ENCODE peak calls at places on chromosomes 12 and 14, in eight cellular contexts. E is stimulated activated CD8-positive, alpha-beta memory T cell treated with anti-CD3 and anti-CD28 coated beads, Interleukin-4, amount 100 ng/mL, for 1 hour; X is cardiac fibroblast; B is breast epithelium; R is activated gamma-delta T cell treated with Interleukin-2 at 50 U/mL for 16 hours; J is RPMI7951; V is HCT116; F is endothelial cell. K is an unnamed sample.

GRCh38 chr12:47752121-47752520 is 6.6 kb downstream of the RAPGEF3 start:
- DNase-seq in E (no peak), F (no peak), R (no peak), J (no peak), X (no peak), B (no peak), V (no peak), K (no peak)

GRCh38 chr12:43315961-43316360 is 236.0 kb downstream of the ADAMTS20 start:
- DNase-seq in E (no peak), F (no peak), V (no peak), B (no peak), J (no peak), X (no peak), R (no peak), K (no peak)

GRCh38 chr14:100623961-100624360 is 36.7 kb upstream of the BEGAIN start:
- DNase-seq in J (no peak), F (no peak), E (no peak), X (no peak), B (no peak), V (no peak), R (no peak), K (no peak)

GRCh38 chr12:82019533-82019932 is 260.4 kb upstream of the PPFIA2 start:
- DNase-seq in R (no peak), J (no peak), V (no peak), X (peak), F (no peak), B (no peak), E (no peak), K (no peak)

GRCh38 chr12:124782132-124782531 is 81.5 kb downstream of the SCARB1 start:
- DNase-seq in B (no peak), V (no peak), R (no peak), X (no peak), E (no peak), J (no peak), F (no peak), K (no peak)

GRCh38 chr12:89525002-89525823 is 617 bp upstream of the GALNT4 start:
- DNase-seq in F (peak), V (no peak), J (peak), E (peak), B (no peak), R (peak), X (no peak), K (no peak)

GRCh38 chr12:473863-474577 is 14.3 kb downstream of the B4GALNT3 start:
- DNase-seq in X (no peak), V (no peak), E (no peak), F (no peak), J (peak), R (no peak), B (no peak), K (no peak)

GRCh38 chr14:63650336-63650952 is 8.8 kb upstream of the WDR89 start:
- DNase-seq in B (no peak), J (no peak), X (peak), R (peak), E (no peak), V (no peak), F (no peak), K (no peak)

GRCh38 chr12:50024804-50025186 is 499 bp downstream of the RACGAP1 start:
- DNase-seq in E (no peak), V (no peak), R (no peak), J (peak), X (no peak), F (no peak), B (no peak), K (no peak)

GRCh38 chr12:29681996-29682534 is 101.7 kb downstream of the TMTC1 start:
- DNase-seq in F (no peak), X (no peak), V (no peak), E (no peak), J (no peak), R (no peak), B (no peak), K (no peak)

GRCh38 chr12:124599074-124599999 is 31.9 kb upstream of the NCOR2 start:
- DNase-seq in J (peak), E (no peak), R (no peak), V (no peak), B (no peak), F (no peak), X (peak), K (no peak)

GRCh38 chr12:8695116-8695515 is 2.7 kb upstream of the RIMKLB start:
- DNase-seq in V (no peak), B (no peak), F (no peak), X (no peak), J (no peak), R (no peak), E (no peak), K (no peak)

GRCh38 chr12:58818546-58818945 is 101.8 kb downstream of the LRIG3 start:
- DNase-seq in X (no peak), B (no peak), F (no peak), E (no peak), R (no peak), V (no peak), J (no peak), K (no peak)

GRCh38 chr12:87344699-87345098 is 684.5 kb downstream of the C12orf50 start:
- DNase-seq in X (no peak), J (peak), F (no peak), R (no peak), E (no peak), V (no peak), B (no peak), K (no peak)

GRCh38 chr12:11663128-11663527 is 13.7 kb downstream of the ETV6 start:
- DNase-seq in B (no peak), R (no peak), J (no peak), F (no peak), E (no peak), X (no peak), V (no peak), K (no peak)

GRCh38 chr12:46964496-46965098 is 114.8 kb upstream of the PCED1B start:
- DNase-seq in F (no peak), V (no peak), R (no peak), B (peak), X (peak), E (no peak), J (peak), K (no peak)